ENCODE peak calls at places on chromosome 9, in four cellular contexts. J is A549, E is K562, H is HepG2. S is an unnamed sample.

GRCh38 chr9:135415586-135415985 is 64.0 kb upstream of the PPP1R26 start:
- DNase-seq in J (no peak), H (no peak), E (no peak), S (no peak)

GRCh38 chr9:137305060-137305787 is 3.2 kb upstream of the NRARP start:
- DNase-seq in E (peak), J (peak), H (no peak), S (peak)

GRCh38 chr9:1759901-1760300 is 255.2 kb upstream of the SMARCA2 start:
- DNase-seq in E (no peak), J (no peak), H (no peak), S (no peak)

GRCh38 chr9:131082774-131083512 is 13.4 kb upstream of the AIF1L start:
- DNase-seq in H (no peak), J (no peak), E (peak), S (no peak)

GRCh38 chr9:99485461-99485860 is 263.4 kb downstream of the SEC61B start:
- DNase-seq in J (no peak), E (no peak), H (no peak), S (no peak)

GRCh38 chr9:135939351-135940265 is 21.6 kb downstream of the UBAC1 start:
- DNase-seq in E (no peak), J (no peak), H (no peak), S (no peak)

GRCh38 chr9:77435272-77435671 is 212.8 kb downstream of the GNA14 start:
- DNase-seq in J (no peak), E (no peak), H (no peak), S (no peak)

GRCh38 chr9:137918331-137919094 is 40.9 kb downstream of the CACNA1B start:
- DNase-seq in E (no peak), J (no peak), H (no peak), S (no peak)

GRCh38 chr9:27003406-27004147 is 1.9 kb downstream of the LRRC19 start:
- DNase-seq in E (no peak), H (no peak), J (no peak), S (no peak)

GRCh38 chr9:133375116-133375723 is 640 bp downstream of the SURF4 start:
- DNase-seq in E (no peak), H (peak), J (peak), S (peak)

GRCh38 chr9:126721531-126722098 is 83.2 kb upstream of the ZBTB43 start:
- DNase-seq in J (no peak), H (no peak), E (no peak), S (no peak)

GRCh38 chr9:134699343-134699740 is 57.7 kb downstream of the COL5A1 start:
- DNase-seq in E (no peak), J (no peak), H (no peak), S (no peak)

GRCh38 chr9:14962193-14962899 is 52.1 kb upstream of the FREM1 start:
- DNase-seq in E (no peak), H (no peak), J (no peak), S (no peak)

GRCh38 chr9:94855919-94856318 is 129.4 kb downstream of the AOPEP start:
- DNase-seq in E (no peak), J (no peak), H (no peak), S (no peak)

GRCh38 chr9:72127753-72128152 is 21.5 kb upstream of the GDA start:
- DNase-seq in J (no peak), E (no peak), H (no peak), S (no peak)

GRCh38 chr9:70563437-70564204 is 149.2 kb upstream of the KLF9 start:
- DNase-seq in H (no peak), E (no peak), J (no peak), S (no peak)

GRCh38 chr9:63859475-63860215 is 1425.4 kb downstream of the FOXD4L5 start:
- DNase-seq in E (peak), H (peak), J (peak), S (no peak)

GRCh38 chr9:93908591-93909241 is 46.4 kb downstream of the BARX1 start:
- DNase-seq in J (no peak), E (no peak), H (no peak), S (no peak)

GRCh38 chr9:127067603-127068220 is 54.7 kb downstream of the ANGPTL2 start:
- DNase-seq in J (no peak), E (no peak), H (no peak), S (no peak)

GRCh38 chr9:80665479-80665878 is 1023.9 kb downstream of the TLE1 start:
- DNase-seq in H (no peak), E (no peak), J (no peak), S (no peak)

GRCh38 chr9:80664327-80665210 is 1024.8 kb downstream of the TLE1 start:
- DNase-seq in H (no peak), J (peak), E (no peak), S (no peak)
- TF ChIP-seq HMGXB4 in H (no peak), J (no peak), E (no peak), S (no peak)

GRCh38 chr9:116208417-116209232 is 55.0 kb downstream of the PAPPA start:
- DNase-seq in J (peak), E (no peak), H (no peak), S (no peak)
- TF ChIP-seq MAX in J (no peak), E (no peak), H (no peak), S (no peak)

GRCh38 chr9:129436751-129437625 is 183.9 kb downstream of the C9orf50 start:
- DNase-seq in E (peak), H (no peak), J (no peak), S (peak)
- TF ChIP-seq HMGXB4 in E (no peak), H (no peak), J (no peak), S (no peak)

GRCh38 chr9:3992924-3993323 is 306.9 kb downstream of the GLIS3 start:
- DNase-seq in E (no peak), J (no peak), H (no peak), S (no peak)
- TF ChIP-seq MAX in E (no peak), J (no peak), H (no peak), S (no peak)

GRCh38 chr9:91905958-91906585 is 44.0 kb downstream of the ROR2 start:
- DNase-seq in E (peak), J (no peak), H (no peak), S (no peak)
- TF ChIP-seq HMGXB4 in E (no peak), J (no peak), H (no peak), S (no peak)